ENCODE peak calls at places on chromosomes 4 and X, in ten cellular contexts. One of them, this sample, is unnamed.

GRCh38 chrX:145817666-145818521 is at the start of gene SLITRK2:
- DNase-seq in MM.1S: no peak
- DNase-seq in epithelial cell of esophagus: peak; percentile 0
- DNase-seq in stimulated activated CD4-positive, alpha-beta T cell treated with anti-CD3 and anti-CD28 coated beads, TNF-alpha, amount 100 ng/mL, for 4 hours: no peak
- DNase-seq in pancreas: peak; percentile 79
- DNase-seq in SHP77: no peak
- DNase-seq in posterior vena cava: no peak
- DNase-seq in activated T-helper 9 cell treated with anti-CD3 and anti-CD28 coated beads, Interleukin-2, amount 50 U/mL, for 16 hours: no peak
- DNase-seq in RWPE1: no peak
- DNase-seq in GM18507: no peak
- DNase-seq in this sample: no peak

GRCh38 chr4:38751341-38752043 is 31.3 kb downstream of the TLR10 start:
- DNase-seq in MM.1S: peak; percentile 62
- DNase-seq in epithelial cell of esophagus: no peak
- DNase-seq in stimulated activated CD4-positive, alpha-beta T cell treated with anti-CD3 and anti-CD28 coated beads, TNF-alpha, amount 100 ng/mL, for 4 hours: no peak
- DNase-seq in pancreas: no peak
- DNase-seq in SHP77: peak; percentile 11
- DNase-seq in posterior vena cava: no peak
- DNase-seq in activated T-helper 9 cell treated with anti-CD3 and anti-CD28 coated beads, Interleukin-2, amount 50 U/mL, for 16 hours: no peak
- DNase-seq in RWPE1: no peak
- DNase-seq in GM18507: no peak
- DNase-seq in this sample: no peak

GRCh38 chr4:1011022-1011694 is at the start of gene FGFRL1:
- DNase-seq in MM.1S: no peak
- DNase-seq in epithelial cell of esophagus: peak; percentile 93
- DNase-seq in stimulated activated CD4-positive, alpha-beta T cell treated with anti-CD3 and anti-CD28 coated beads, TNF-alpha, amount 100 ng/mL, for 4 hours: peak; percentile 92
- DNase-seq in pancreas: peak; percentile 97
- DNase-seq in SHP77: no peak
- DNase-seq in posterior vena cava: peak; percentile 97
- DNase-seq in activated T-helper 9 cell treated with anti-CD3 and anti-CD28 coated beads, Interleukin-2, amount 50 U/mL, for 16 hours: peak; percentile 90
- DNase-seq in RWPE1: peak; percentile 85
- DNase-seq in GM18507: peak; percentile 79
- DNase-seq in this sample: peak; percentile 84

GRCh38 chr4:70359115-70359661 is 1.4 kb upstream of the SMR3A start:
- DNase-seq in MM.1S: no peak
- DNase-seq in epithelial cell of esophagus: peak; percentile 76
- DNase-seq in stimulated activated CD4-positive, alpha-beta T cell treated with anti-CD3 and anti-CD28 coated beads, TNF-alpha, amount 100 ng/mL, for 4 hours: no peak
- DNase-seq in pancreas: no peak
- DNase-seq in SHP77: no peak
- DNase-seq in posterior vena cava: no peak
- DNase-seq in activated T-helper 9 cell treated with anti-CD3 and anti-CD28 coated beads, Interleukin-2, amount 50 U/mL, for 16 hours: no peak
- DNase-seq in RWPE1: no peak
- DNase-seq in GM18507: no peak
- DNase-seq in this sample: no peak

GRCh38 chr4:81405900-81406401 is 65.8 kb downstream of the RASGEF1B start:
- DNase-seq in MM.1S: peak; percentile 77
- DNase-seq in epithelial cell of esophagus: peak; percentile 83
- DNase-seq in stimulated activated CD4-positive, alpha-beta T cell treated with anti-CD3 and anti-CD28 coated beads, TNF-alpha, amount 100 ng/mL, for 4 hours: no peak
- DNase-seq in pancreas: no peak
- DNase-seq in SHP77: peak; percentile 49
- DNase-seq in posterior vena cava: no peak
- DNase-seq in activated T-helper 9 cell treated with anti-CD3 and anti-CD28 coated beads, Interleukin-2, amount 50 U/mL, for 16 hours: no peak
- DNase-seq in RWPE1: peak; percentile 66
- DNase-seq in GM18507: peak; percentile 26
- DNase-seq in this sample: peak; percentile 63

GRCh38 chrX:118346258-118347094 is 570 bp downstream of the WDR44 start:
- DNase-seq in MM.1S: peak; percentile 30
- DNase-seq in epithelial cell of esophagus: peak; percentile 16
- DNase-seq in stimulated activated CD4-positive, alpha-beta T cell treated with anti-CD3 and anti-CD28 coated beads, TNF-alpha, amount 100 ng/mL, for 4 hours: peak; percentile 18
- DNase-seq in pancreas: peak; percentile 78
- DNase-seq in SHP77: peak; percentile 15
- DNase-seq in posterior vena cava: peak; percentile 81
- DNase-seq in activated T-helper 9 cell treated with anti-CD3 and anti-CD28 coated beads, Interleukin-2, amount 50 U/mL, for 16 hours: peak; percentile 45
- DNase-seq in RWPE1: peak; percentile 27
- DNase-seq in GM18507: no peak
- DNase-seq in this sample: peak; percentile 45

GRCh38 chr4:64402684-64403083 is 6.6 kb downstream of the TECRL start:
- DNase-seq in MM.1S: no peak
- DNase-seq in epithelial cell of esophagus: no peak
- DNase-seq in stimulated activated CD4-positive, alpha-beta T cell treated with anti-CD3 and anti-CD28 coated beads, TNF-alpha, amount 100 ng/mL, for 4 hours: no peak
- DNase-seq in pancreas: no peak
- DNase-seq in SHP77: no peak
- DNase-seq in posterior vena cava: no peak
- DNase-seq in activated T-helper 9 cell treated with anti-CD3 and anti-CD28 coated beads, Interleukin-2, amount 50 U/mL, for 16 hours: no peak
- DNase-seq in RWPE1: no peak
- DNase-seq in GM18507: no peak
- DNase-seq in this sample: no peak

GRCh38 chr4:100721490-100721889 is 203.7 kb upstream of the EMCN start:
- DNase-seq in MM.1S: no peak
- DNase-seq in epithelial cell of esophagus: no peak
- DNase-seq in stimulated activated CD4-positive, alpha-beta T cell treated with anti-CD3 and anti-CD28 coated beads, TNF-alpha, amount 100 ng/mL, for 4 hours: no peak
- DNase-seq in pancreas: no peak
- DNase-seq in SHP77: no peak
- DNase-seq in posterior vena cava: no peak
- DNase-seq in activated T-helper 9 cell treated with anti-CD3 and anti-CD28 coated beads, Interleukin-2, amount 50 U/mL, for 16 hours: no peak
- DNase-seq in RWPE1: no peak
- DNase-seq in GM18507: no peak
- DNase-seq in this sample: no peak

GRCh38 chr4:71694946-71695345 is 88.9 kb downstream of the GC start:
- DNase-seq in MM.1S: no peak
- DNase-seq in epithelial cell of esophagus: no peak
- DNase-seq in stimulated activated CD4-positive, alpha-beta T cell treated with anti-CD3 and anti-CD28 coated beads, TNF-alpha, amount 100 ng/mL, for 4 hours: no peak
- DNase-seq in pancreas: no peak
- DNase-seq in SHP77: no peak
- DNase-seq in posterior vena cava: no peak
- DNase-seq in activated T-helper 9 cell treated with anti-CD3 and anti-CD28 coated beads, Interleukin-2, amount 50 U/mL, for 16 hours: no peak
- DNase-seq in RWPE1: no peak
- DNase-seq in GM18507: no peak
- DNase-seq in this sample: no peak

GRCh38 chr4:73891739-73892405 is 22.7 kb downstream of the CXCL1 start:
- DNase-seq in MM.1S: no peak
- DNase-seq in epithelial cell of esophagus: no peak
- DNase-seq in stimulated activated CD4-positive, alpha-beta T cell treated with anti-CD3 and anti-CD28 coated beads, TNF-alpha, amount 100 ng/mL, for 4 hours: no peak
- DNase-seq in pancreas: no peak
- DNase-seq in SHP77: no peak
- DNase-seq in posterior vena cava: no peak
- DNase-seq in activated T-helper 9 cell treated with anti-CD3 and anti-CD28 coated beads, Interleukin-2, amount 50 U/mL, for 16 hours: no peak
- DNase-seq in RWPE1: no peak
- DNase-seq in GM18507: no peak
- DNase-seq in this sample: no peak

GRCh38 chr4:25437951-25438350 is 60.9 kb downstream of the ANAPC4 start:
- DNase-seq in MM.1S: no peak
- DNase-seq in epithelial cell of esophagus: no peak
- DNase-seq in stimulated activated CD4-positive, alpha-beta T cell treated with anti-CD3 and anti-CD28 coated beads, TNF-alpha, amount 100 ng/mL, for 4 hours: no peak
- DNase-seq in pancreas: no peak
- DNase-seq in SHP77: peak; percentile 19
- DNase-seq in posterior vena cava: no peak
- DNase-seq in activated T-helper 9 cell treated with anti-CD3 and anti-CD28 coated beads, Interleukin-2, amount 50 U/mL, for 16 hours: no peak
- DNase-seq in RWPE1: no peak
- DNase-seq in GM18507: no peak
- DNase-seq in this sample: no peak

GRCh38 chr4:8278421-8279287 is 9.1 kb downstream of the HTRA3 start:
- DNase-seq in MM.1S: no peak
- DNase-seq in epithelial cell of esophagus: peak; percentile 46
- DNase-seq in stimulated activated CD4-positive, alpha-beta T cell treated with anti-CD3 and anti-CD28 coated beads, TNF-alpha, amount 100 ng/mL, for 4 hours: no peak
- DNase-seq in pancreas: peak; percentile 43
- DNase-seq in SHP77: no peak
- DNase-seq in posterior vena cava: peak; percentile 86
- DNase-seq in activated T-helper 9 cell treated with anti-CD3 and anti-CD28 coated beads, Interleukin-2, amount 50 U/mL, for 16 hours: no peak
- DNase-seq in RWPE1: peak; percentile 41
- DNase-seq in GM18507: no peak
- DNase-seq in this sample: no peak

GRCh38 chrX:107683124-107683895 is 55.0 kb downstream of the PRPS1 start:
- DNase-seq in MM.1S: no peak
- DNase-seq in epithelial cell of esophagus: peak; percentile 6
- DNase-seq in stimulated activated CD4-positive, alpha-beta T cell treated with anti-CD3 and anti-CD28 coated beads, TNF-alpha, amount 100 ng/mL, for 4 hours: no peak
- DNase-seq in pancreas: no peak
- DNase-seq in SHP77: no peak
- DNase-seq in posterior vena cava: no peak
- DNase-seq in activated T-helper 9 cell treated with anti-CD3 and anti-CD28 coated beads, Interleukin-2, amount 50 U/mL, for 16 hours: no peak
- DNase-seq in RWPE1: no peak
- DNase-seq in GM18507: no peak
- DNase-seq in this sample: no peak

GRCh38 chrX:106999002-106999975 is 723 bp downstream of the MORC4 start:
- DNase-seq in MM.1S: peak; percentile 46
- DNase-seq in epithelial cell of esophagus: peak; percentile 64
- DNase-seq in stimulated activated CD4-positive, alpha-beta T cell treated with anti-CD3 and anti-CD28 coated beads, TNF-alpha, amount 100 ng/mL, for 4 hours: peak; percentile 19
- DNase-seq in pancreas: peak; percentile 63
- DNase-seq in SHP77: peak; percentile 39
- DNase-seq in posterior vena cava: no peak
- DNase-seq in activated T-helper 9 cell treated with anti-CD3 and anti-CD28 coated beads, Interleukin-2, amount 50 U/mL, for 16 hours: peak; percentile 18
- DNase-seq in RWPE1: peak; percentile 34
- DNase-seq in GM18507: no peak
- DNase-seq in this sample: peak; percentile 46

GRCh38 chr4:166128452-166128851 is 255.4 kb downstream of the TLL1 start:
- DNase-seq in MM.1S: no peak
- DNase-seq in epithelial cell of esophagus: peak; percentile 89
- DNase-seq in stimulated activated CD4-positive, alpha-beta T cell treated with anti-CD3 and anti-CD28 coated beads, TNF-alpha, amount 100 ng/mL, for 4 hours: no peak
- DNase-seq in pancreas: no peak
- DNase-seq in SHP77: no peak
- DNase-seq in posterior vena cava: no peak
- DNase-seq in activated T-helper 9 cell treated with anti-CD3 and anti-CD28 coated beads, Interleukin-2, amount 50 U/mL, for 16 hours: no peak
- DNase-seq in RWPE1: peak; percentile 11
- DNase-seq in GM18507: no peak
- DNase-seq in this sample: no peak

GRCh38 chrX:129115104-129115503 is 408.2 kb downstream of the SMARCA1 start:
- DNase-seq in MM.1S: peak; percentile 48
- DNase-seq in epithelial cell of esophagus: peak; percentile 36
- DNase-seq in stimulated activated CD4-positive, alpha-beta T cell treated with anti-CD3 and anti-CD28 coated beads, TNF-alpha, amount 100 ng/mL, for 4 hours: no peak
- DNase-seq in pancreas: no peak
- DNase-seq in SHP77: peak; percentile 29
- DNase-seq in posterior vena cava: no peak
- DNase-seq in activated T-helper 9 cell treated with anti-CD3 and anti-CD28 coated beads, Interleukin-2, amount 50 U/mL, for 16 hours: no peak
- DNase-seq in RWPE1: peak; percentile 3
- DNase-seq in GM18507: no peak
- DNase-seq in this sample: no peak

GRCh38 chrX:42752730-42753129 is 25.2 kb downstream of the PPP1R2C start:
- DNase-seq in MM.1S: no peak
- DNase-seq in epithelial cell of esophagus: no peak
- DNase-seq in stimulated activated CD4-positive, alpha-beta T cell treated with anti-CD3 and anti-CD28 coated beads, TNF-alpha, amount 100 ng/mL, for 4 hours: no peak
- DNase-seq in pancreas: no peak
- DNase-seq in SHP77: no peak
- DNase-seq in posterior vena cava: no peak
- DNase-seq in activated T-helper 9 cell treated with anti-CD3 and anti-CD28 coated beads, Interleukin-2, amount 50 U/mL, for 16 hours: no peak
- DNase-seq in RWPE1: no peak
- DNase-seq in GM18507: no peak
- DNase-seq in this sample: no peak

GRCh38 chr4:7434141-7434765 is 477 bp downstream of the PSAPL1 start:
- DNase-seq in MM.1S: no peak
- DNase-seq in epithelial cell of esophagus: no peak
- DNase-seq in stimulated activated CD4-positive, alpha-beta T cell treated with anti-CD3 and anti-CD28 coated beads, TNF-alpha, amount 100 ng/mL, for 4 hours: no peak
- DNase-seq in pancreas: peak; percentile 64
- DNase-seq in SHP77: no peak
- DNase-seq in posterior vena cava: no peak
- DNase-seq in activated T-helper 9 cell treated with anti-CD3 and anti-CD28 coated beads, Interleukin-2, amount 50 U/mL, for 16 hours: no peak
- DNase-seq in RWPE1: no peak
- DNase-seq in GM18507: no peak
- DNase-seq in this sample: no peak

GRCh38 chr4:76882630-76883029 is 15.3 kb downstream of the SOWAHB start:
- DNase-seq in MM.1S: no peak
- DNase-seq in epithelial cell of esophagus: peak; percentile 41
- DNase-seq in stimulated activated CD4-positive, alpha-beta T cell treated with anti-CD3 and anti-CD28 coated beads, TNF-alpha, amount 100 ng/mL, for 4 hours: no peak
- DNase-seq in pancreas: no peak
- DNase-seq in SHP77: no peak
- DNase-seq in posterior vena cava: no peak
- DNase-seq in activated T-helper 9 cell treated with anti-CD3 and anti-CD28 coated beads, Interleukin-2, amount 50 U/mL, for 16 hours: no peak
- DNase-seq in RWPE1: no peak
- DNase-seq in GM18507: no peak
- DNase-seq in this sample: no peak

GRCh38 chr4:150940123-150940522 is 75.0 kb downstream of the LRBA start:
- DNase-seq in MM.1S: no peak
- DNase-seq in epithelial cell of esophagus: no peak
- DNase-seq in stimulated activated CD4-positive, alpha-beta T cell treated with anti-CD3 and anti-CD28 coated beads, TNF-alpha, amount 100 ng/mL, for 4 hours: no peak
- DNase-seq in pancreas: no peak
- DNase-seq in SHP77: no peak
- DNase-seq in posterior vena cava: no peak
- DNase-seq in activated T-helper 9 cell treated with anti-CD3 and anti-CD28 coated beads, Interleukin-2, amount 50 U/mL, for 16 hours: no peak
- DNase-seq in RWPE1: no peak
- DNase-seq in GM18507: no peak
- DNase-seq in this sample: no peak

GRCh38 chr4:7043521-7044414 is 596 bp downstream of the TADA2B start:
- DNase-seq in MM.1S: peak; percentile 57
- DNase-seq in epithelial cell of esophagus: peak; percentile 45
- DNase-seq in stimulated activated CD4-positive, alpha-beta T cell treated with anti-CD3 and anti-CD28 coated beads, TNF-alpha, amount 100 ng/mL, for 4 hours: peak; percentile 37
- DNase-seq in pancreas: peak; percentile 90
- DNase-seq in SHP77: no peak
- DNase-seq in posterior vena cava: peak; percentile 87
- DNase-seq in activated T-helper 9 cell treated with anti-CD3 and anti-CD28 coated beads, Interleukin-2, amount 50 U/mL, for 16 hours: peak; percentile 35
- DNase-seq in RWPE1: no peak
- DNase-seq in GM18507: peak; percentile 56
- DNase-seq in this sample: peak; percentile 56

GRCh38 chr4:41364871-41365270 is 108.1 kb downstream of the UCHL1 start:
- DNase-seq in MM.1S: no peak
- DNase-seq in epithelial cell of esophagus: no peak
- DNase-seq in stimulated activated CD4-positive, alpha-beta T cell treated with anti-CD3 and anti-CD28 coated beads, TNF-alpha, amount 100 ng/mL, for 4 hours: no peak
- DNase-seq in pancreas: no peak
- DNase-seq in SHP77: no peak
- DNase-seq in posterior vena cava: no peak
- DNase-seq in activated T-helper 9 cell treated with anti-CD3 and anti-CD28 coated beads, Interleukin-2, amount 50 U/mL, for 16 hours: no peak
- DNase-seq in RWPE1: no peak
- DNase-seq in GM18507: no peak
- DNase-seq in this sample: no peak

GRCh38 chr4:117447925-117448324 is 362.5 kb upstream of the TRAM1L1 start:
- DNase-seq in MM.1S: peak; percentile 20
- DNase-seq in epithelial cell of esophagus: peak; percentile 4
- DNase-seq in stimulated activated CD4-positive, alpha-beta T cell treated with anti-CD3 and anti-CD28 coated beads, TNF-alpha, amount 100 ng/mL, for 4 hours: no peak
- DNase-seq in pancreas: no peak
- DNase-seq in SHP77: no peak
- DNase-seq in posterior vena cava: no peak
- DNase-seq in activated T-helper 9 cell treated with anti-CD3 and anti-CD28 coated beads, Interleukin-2, amount 50 U/mL, for 16 hours: no peak
- DNase-seq in RWPE1: no peak
- DNase-seq in GM18507: no peak
- DNase-seq in this sample: no peak

GRCh38 chrX:42869011-42869410 is 91.0 kb upstream of the PPP1R2C start:
- DNase-seq in MM.1S: no peak
- DNase-seq in epithelial cell of esophagus: peak; percentile 21
- DNase-seq in stimulated activated CD4-positive, alpha-beta T cell treated with anti-CD3 and anti-CD28 coated beads, TNF-alpha, amount 100 ng/mL, for 4 hours: no peak
- DNase-seq in pancreas: no peak
- DNase-seq in SHP77: no peak
- DNase-seq in posterior vena cava: no peak
- DNase-seq in activated T-helper 9 cell treated with anti-CD3 and anti-CD28 coated beads, Interleukin-2, amount 50 U/mL, for 16 hours: no peak
- DNase-seq in RWPE1: no peak
- DNase-seq in GM18507: no peak
- DNase-seq in this sample: no peak

GRCh38 chr4:149441338-149441737 is 374.3 kb downstream of the IQCM start:
- DNase-seq in MM.1S: peak; percentile 19
- DNase-seq in epithelial cell of esophagus: peak; percentile 51
- DNase-seq in stimulated activated CD4-positive, alpha-beta T cell treated with anti-CD3 and anti-CD28 coated beads, TNF-alpha, amount 100 ng/mL, for 4 hours: no peak
- DNase-seq in pancreas: no peak
- DNase-seq in SHP77: no peak
- DNase-seq in posterior vena cava: no peak
- DNase-seq in activated T-helper 9 cell treated with anti-CD3 and anti-CD28 coated beads, Interleukin-2, amount 50 U/mL, for 16 hours: no peak
- DNase-seq in RWPE1: peak; percentile 3
- DNase-seq in GM18507: no peak
- DNase-seq in this sample: no peak

GRCh38 chrX:98405376-98405775 is 1521.7 kb downstream of the RPA4 start:
- DNase-seq in MM.1S: no peak
- DNase-seq in epithelial cell of esophagus: peak; percentile 23
- DNase-seq in stimulated activated CD4-positive, alpha-beta T cell treated with anti-CD3 and anti-CD28 coated beads, TNF-alpha, amount 100 ng/mL, for 4 hours: no peak
- DNase-seq in pancreas: no peak
- DNase-seq in SHP77: no peak
- DNase-seq in posterior vena cava: no peak
- DNase-seq in activated T-helper 9 cell treated with anti-CD3 and anti-CD28 coated beads, Interleukin-2, amount 50 U/mL, for 16 hours: no peak
- DNase-seq in RWPE1: peak; percentile 6
- DNase-seq in GM18507: no peak
- DNase-seq in this sample: no peak

GRCh38 chr4:75623036-75623435 is 7.3 kb downstream of the CDKL2 start:
- DNase-seq in MM.1S: no peak
- DNase-seq in epithelial cell of esophagus: peak; percentile 42
- DNase-seq in stimulated activated CD4-positive, alpha-beta T cell treated with anti-CD3 and anti-CD28 coated beads, TNF-alpha, amount 100 ng/mL, for 4 hours: no peak
- DNase-seq in pancreas: no peak
- DNase-seq in SHP77: no peak
- DNase-seq in posterior vena cava: no peak
- DNase-seq in activated T-helper 9 cell treated with anti-CD3 and anti-CD28 coated beads, Interleukin-2, amount 50 U/mL, for 16 hours: no peak
- DNase-seq in RWPE1: no peak
- DNase-seq in GM18507: no peak
- DNase-seq in this sample: no peak

GRCh38 chrX:69503835-69504625 is at the start of gene NALF2:
- DNase-seq in MM.1S: peak; percentile 64
- DNase-seq in epithelial cell of esophagus: peak; percentile 49
- DNase-seq in stimulated activated CD4-positive, alpha-beta T cell treated with anti-CD3 and anti-CD28 coated beads, TNF-alpha, amount 100 ng/mL, for 4 hours: no peak
- DNase-seq in pancreas: peak; percentile 87
- DNase-seq in SHP77: peak; percentile 54
- DNase-seq in posterior vena cava: peak; percentile 87
- DNase-seq in activated T-helper 9 cell treated with anti-CD3 and anti-CD28 coated beads, Interleukin-2, amount 50 U/mL, for 16 hours: no peak
- DNase-seq in RWPE1: peak; percentile 14
- DNase-seq in GM18507: no peak
- DNase-seq in this sample: no peak

This sample was measured in central memory CD4-positive, alpha-beta T cell.